ENCODE peak calls at places on chromosomes 4 and X, in eight cellular contexts. U, A, T, E, Z, M, K and X are unnamed samples. For H3K27me3, the result is how much of the 10 kb centered on the place peaks cover.

GRCh38 chr4:10891866-10892265 is 207.3 kb upstream of the CLNK start:
- DNase-seq in M (no peak), U (no peak), Z (no peak), A (no peak), K (no peak), T (no peak), E (no peak), X (no peak)

GRCh38 chrX:124023838-124024238 is 62.3 kb downstream of the STAG2 start:
- DNase-seq in M (no peak), T (no peak), E (no peak), Z (no peak), U (no peak), K (no peak), A (no peak), X (no peak)

GRCh38 chr4:155608231-155608885 is 58.3 kb upstream of the GUCY1A1 start:
- DNase-seq in U (no peak), T (no peak), E (no peak), Z (no peak), K (no peak), M (peak), A (no peak), X (peak)

GRCh38 chr4:38166768-38167167 is 206.6 kb downstream of the PTTG2 start:
- DNase-seq in K (no peak), E (no peak), A (no peak), U (no peak), Z (no peak), T (no peak), M (no peak), X (no peak)

GRCh38 chrX:22196151-22196550 is 76.6 kb upstream of the CBLL2 start:
- DNase-seq in Z (no peak), T (no peak), K (no peak), U (no peak), E (no peak), M (no peak), A (no peak), X (no peak)

GRCh38 chrX:17809273-17809672 is 51.8 kb downstream of the RAI2 start:
- DNase-seq in Z (no peak), K (no peak), U (no peak), E (no peak), T (no peak), A (no peak), M (no peak), X (no peak)

GRCh38 chr4:118817178-118817930 is 18.6 kb downstream of the SEC24D start:
- DNase-seq in M (no peak), A (no peak), K (no peak), Z (no peak), T (no peak), E (no peak), U (no peak), X (no peak)

GRCh38 chrX:43064096-43064495 is 286.1 kb upstream of the PPP1R2C start:
- DNase-seq in A (no peak), T (no peak), M (no peak), Z (no peak), U (no peak), E (no peak), K (no peak), X (no peak)

GRCh38 chrX:40877869-40878268 is 142.5 kb upstream of the MED14 start:
- DNase-seq in M (no peak), A (no peak), Z (no peak), U (peak), E (no peak), K (no peak), T (no peak), X (peak)

GRCh38 chr4:176339936-176340761 is 20.4 kb downstream of the SPCS3 start:
- DNase-seq in M (no peak), E (no peak), U (no peak), A (no peak), Z (no peak), T (no peak), K (no peak), X (no peak)

GRCh38 chrX:72045552-72046277 is 86.0 kb downstream of the RTL5 start:
- DNase-seq in T (peak), A (no peak), E (no peak), U (no peak), K (no peak), Z (no peak), M (no peak), X (no peak)

GRCh38 chr4:106806158-106806797 is 229.8 kb downstream of the DKK2 start:
- DNase-seq in E (no peak), A (no peak), Z (no peak), U (no peak), T (no peak), K (no peak), M (no peak), X (no peak)

DNA sequence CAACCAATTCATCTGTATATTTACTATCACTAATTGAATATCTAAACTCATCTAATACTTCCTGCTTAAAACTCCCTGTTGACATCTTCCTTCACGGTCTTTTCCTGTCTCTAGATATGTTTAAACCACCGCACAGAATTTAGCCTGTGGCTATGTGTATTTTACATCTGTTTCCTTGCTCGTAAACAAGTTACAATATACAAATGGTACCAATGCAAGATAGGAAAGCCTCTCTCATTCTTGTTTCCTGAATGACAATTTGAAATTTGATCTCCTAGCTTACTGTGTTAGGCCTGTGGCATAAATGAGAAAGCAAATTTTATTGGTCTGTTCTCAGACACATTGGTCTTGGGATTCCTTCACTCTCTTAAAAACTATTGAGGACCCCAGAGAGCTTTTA is 89.7 kb upstream of the PCDH7 start:
- DNase-seq in U (no peak), M (no peak), E (no peak), K (no peak), Z (no peak), A (no peak), T (no peak), X (no peak)
- H3K27me3 ChIP-seq in U (under half), M (under half), E (under half), K (under half), Z (under half), A (under half), T (under half), X (under half)

DNA sequence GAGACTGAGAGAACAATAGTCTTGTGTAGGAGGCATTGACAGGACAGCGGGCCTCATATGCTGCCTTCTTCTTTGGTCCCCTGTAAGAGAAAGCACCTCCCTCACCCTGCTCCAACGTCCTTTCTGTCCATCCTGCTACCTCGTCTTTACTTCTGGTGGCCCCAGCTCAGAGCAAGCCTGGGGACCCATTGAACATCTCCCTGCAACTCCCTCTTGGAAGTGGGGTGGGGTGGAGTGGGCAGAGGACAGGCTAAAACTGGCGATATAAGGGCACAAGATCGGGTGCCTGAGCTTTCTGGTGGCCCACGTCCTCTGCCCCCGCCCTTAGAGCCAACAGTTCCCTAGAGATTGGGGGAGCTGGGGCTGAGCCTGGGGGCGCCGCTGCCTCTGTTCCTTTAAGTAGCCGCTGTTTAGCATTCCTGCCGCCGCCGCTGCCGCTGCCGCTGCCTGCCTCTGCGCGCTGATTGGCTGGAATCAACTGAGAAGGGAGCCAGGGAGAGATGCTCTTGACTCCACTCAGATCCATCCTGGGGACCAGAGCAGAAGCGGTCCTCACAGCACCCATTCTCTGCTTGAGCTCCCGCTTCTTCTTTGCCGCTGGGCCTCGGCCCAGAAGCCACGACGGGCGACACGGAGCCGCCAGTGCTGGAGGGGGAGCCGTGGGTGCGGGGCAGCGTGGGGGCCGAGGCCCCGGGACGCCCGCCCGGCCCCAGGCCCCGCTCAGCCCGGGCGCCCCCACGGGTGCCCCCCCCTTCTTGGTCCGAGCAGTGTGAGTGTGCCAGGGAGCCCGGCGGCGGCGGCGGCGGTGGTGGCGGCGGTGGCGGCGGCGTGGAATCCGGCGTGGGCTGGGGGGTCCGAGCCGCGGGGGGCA is at the start of gene DLG3:
- DNase-seq in T (peak), Z (no peak), A (no peak), K (no peak), U (no peak), E (no peak), M (no peak), X (peak)
- H3K27me3 ChIP-seq in T (under half), Z (under half), A (under half), K (under half), U (under half), E (under half), M (under half), X (under half)

DNA sequence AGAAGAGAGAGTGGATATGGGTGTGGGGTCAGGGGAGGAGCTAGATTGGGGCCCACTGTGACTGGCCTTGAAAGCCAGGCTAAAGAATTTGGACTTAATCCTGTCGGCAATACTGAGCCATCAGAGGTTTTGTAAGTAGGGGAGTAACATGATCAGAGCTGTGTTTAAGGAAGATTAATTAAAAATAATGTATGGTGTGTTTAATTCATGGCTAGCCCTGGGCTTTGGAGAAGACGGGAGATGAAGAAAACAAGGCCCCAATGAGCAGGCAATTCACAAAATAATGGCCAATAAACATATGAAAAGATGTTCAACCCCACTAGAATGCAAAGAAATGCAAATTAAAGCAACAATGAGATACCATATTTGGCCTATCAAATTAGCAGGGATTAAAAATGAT is 98.2 kb upstream of the PJA1 start:
- DNase-seq in A (no peak), U (no peak), M (no peak), E (no peak), K (no peak), T (no peak), Z (no peak), X (no peak)
- H3K27me3 ChIP-seq in A (under half), U (under half), M (under half), E (under half), K (under half), T (half or more), Z (under half), X (under half)

DNA sequence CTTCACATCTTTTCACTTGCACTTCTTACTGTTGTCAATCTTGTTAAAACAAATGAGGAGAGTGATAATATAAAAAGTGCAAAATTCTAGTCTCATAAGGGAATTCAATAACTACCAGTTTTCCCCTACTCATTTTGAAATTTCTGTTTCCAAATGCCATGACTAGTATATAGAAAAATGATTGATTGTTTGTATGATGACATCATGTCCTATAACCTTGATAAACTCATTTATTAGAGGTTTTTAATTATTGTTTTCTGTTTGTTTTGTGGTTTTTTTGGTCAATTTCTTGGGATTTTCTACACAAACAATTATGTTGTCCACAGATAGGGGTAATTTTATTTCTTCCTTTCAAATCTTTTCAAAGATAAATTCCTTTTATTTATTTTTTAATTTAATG is 559.1 kb downstream of the TLL1 start:
- DNase-seq in T (no peak), A (no peak), Z (no peak), U (no peak), M (no peak), E (no peak), K (no peak), X (no peak)
- H3K27me3 ChIP-seq in T (under half), A (under half), Z (under half), U (under half), M (under half), E (under half), K (under half), X (under half)